ENCODE peak calls at places on chromosomes 3 and 15, in ten cellular contexts. One of them, this sample, is unnamed.

GRCh38 chr15:91183630-91184029 is 83.6 kb downstream of the SV2B start:
- DNase-seq in psoas muscle: no peak
- DNase-seq in transverse colon: no peak
- DNase-seq in thoracic aorta: no peak
- DNase-seq in IMR-90: no peak
- DNase-seq in hepatocyte: no peak
- DNase-seq in OCI-LY7: no peak
- DNase-seq in naive thymus-derived CD4-positive, alpha-beta T cell: no peak
- DNase-seq in adrenal gland: no peak
- DNase-seq in CD8-positive, alpha-beta memory T cell: no peak
- DNase-seq in this sample: no peak

GRCh38 chr3:169295912-169296311 is 367.6 kb downstream of the MECOM start:
- DNase-seq in psoas muscle: no peak
- DNase-seq in transverse colon: no peak
- DNase-seq in thoracic aorta: no peak
- DNase-seq in IMR-90: no peak
- DNase-seq in hepatocyte: no peak
- DNase-seq in OCI-LY7: peak; percentile 4
- DNase-seq in naive thymus-derived CD4-positive, alpha-beta T cell: no peak
- DNase-seq in adrenal gland: no peak
- DNase-seq in CD8-positive, alpha-beta memory T cell: no peak
- DNase-seq in this sample: no peak

GRCh38 chr3:69357196-69357595 is 28.7 kb downstream of the FRMD4B start:
- DNase-seq in psoas muscle: no peak
- DNase-seq in transverse colon: no peak
- DNase-seq in thoracic aorta: no peak
- DNase-seq in IMR-90: no peak
- DNase-seq in hepatocyte: no peak
- DNase-seq in OCI-LY7: no peak
- DNase-seq in naive thymus-derived CD4-positive, alpha-beta T cell: no peak
- DNase-seq in adrenal gland: no peak
- DNase-seq in CD8-positive, alpha-beta memory T cell: no peak
- DNase-seq in this sample: no peak

GRCh38 chr3:84165278-84165677 is 793.5 kb upstream of the CADM2 start:
- DNase-seq in psoas muscle: no peak
- DNase-seq in transverse colon: no peak
- DNase-seq in thoracic aorta: no peak
- DNase-seq in IMR-90: no peak
- DNase-seq in hepatocyte: no peak
- DNase-seq in OCI-LY7: no peak
- DNase-seq in naive thymus-derived CD4-positive, alpha-beta T cell: no peak
- DNase-seq in adrenal gland: no peak
- DNase-seq in CD8-positive, alpha-beta memory T cell: no peak
- DNase-seq in this sample: no peak

GRCh38 chr3:72134989-72135451 is 350.1 kb upstream of the PROK2 start:
- DNase-seq in psoas muscle: no peak
- DNase-seq in transverse colon: no peak
- DNase-seq in thoracic aorta: no peak
- DNase-seq in IMR-90: no peak
- DNase-seq in hepatocyte: no peak
- DNase-seq in OCI-LY7: peak; percentile 59
- DNase-seq in naive thymus-derived CD4-positive, alpha-beta T cell: no peak
- DNase-seq in adrenal gland: no peak
- DNase-seq in CD8-positive, alpha-beta memory T cell: no peak
- DNase-seq in this sample: no peak

GRCh38 chr3:10977864-10978510 is 14.6 kb upstream of the SLC6A1 start:
- DNase-seq in psoas muscle: no peak
- DNase-seq in transverse colon: no peak
- DNase-seq in thoracic aorta: no peak
- DNase-seq in IMR-90: peak; percentile 1
- DNase-seq in hepatocyte: no peak
- DNase-seq in OCI-LY7: no peak
- DNase-seq in naive thymus-derived CD4-positive, alpha-beta T cell: no peak
- DNase-seq in adrenal gland: no peak
- DNase-seq in CD8-positive, alpha-beta memory T cell: no peak
- DNase-seq in this sample: no peak

GRCh38 chr3:137770821-137771399 is 6.8 kb downstream of the SOX14 start:
- DNase-seq in psoas muscle: no peak
- DNase-seq in transverse colon: no peak
- DNase-seq in thoracic aorta: no peak
- DNase-seq in IMR-90: no peak
- DNase-seq in hepatocyte: peak; percentile 16
- DNase-seq in OCI-LY7: no peak
- DNase-seq in naive thymus-derived CD4-positive, alpha-beta T cell: peak; percentile 21
- DNase-seq in adrenal gland: no peak
- DNase-seq in CD8-positive, alpha-beta memory T cell: no peak
- DNase-seq in this sample: no peak

GRCh38 chr3:187041362-187042061 is 97.8 kb downstream of the RPL39L start:
- DNase-seq in psoas muscle: no peak
- DNase-seq in transverse colon: no peak
- DNase-seq in thoracic aorta: no peak
- DNase-seq in IMR-90: peak; percentile 54
- DNase-seq in hepatocyte: no peak
- DNase-seq in OCI-LY7: no peak
- DNase-seq in naive thymus-derived CD4-positive, alpha-beta T cell: peak; percentile 38
- DNase-seq in adrenal gland: no peak
- DNase-seq in CD8-positive, alpha-beta memory T cell: peak; percentile 21
- DNase-seq in this sample: no peak

GRCh38 chr3:99825239-99825638 is 7.6 kb downstream of the CMSS1 start:
- DNase-seq in psoas muscle: no peak
- DNase-seq in transverse colon: no peak
- DNase-seq in thoracic aorta: no peak
- DNase-seq in IMR-90: peak; percentile 31
- DNase-seq in hepatocyte: no peak
- DNase-seq in OCI-LY7: no peak
- DNase-seq in naive thymus-derived CD4-positive, alpha-beta T cell: no peak
- DNase-seq in adrenal gland: no peak
- DNase-seq in CD8-positive, alpha-beta memory T cell: no peak
- DNase-seq in this sample: no peak

GRCh38 chr3:176041812-176042211 is 1155.5 kb downstream of the TBL1XR1 start:
- DNase-seq in psoas muscle: no peak
- DNase-seq in transverse colon: no peak
- DNase-seq in thoracic aorta: no peak
- DNase-seq in IMR-90: peak; percentile 56
- DNase-seq in hepatocyte: no peak
- DNase-seq in OCI-LY7: no peak
- DNase-seq in naive thymus-derived CD4-positive, alpha-beta T cell: no peak
- DNase-seq in adrenal gland: no peak
- DNase-seq in CD8-positive, alpha-beta memory T cell: no peak
- DNase-seq in this sample: no peak

GRCh38 chr3:131960324-131960723 is 74.5 kb downstream of the CPNE4 start:
- DNase-seq in psoas muscle: no peak
- DNase-seq in transverse colon: no peak
- DNase-seq in thoracic aorta: no peak
- DNase-seq in IMR-90: peak; percentile 15
- DNase-seq in hepatocyte: peak; percentile 28
- DNase-seq in OCI-LY7: no peak
- DNase-seq in naive thymus-derived CD4-positive, alpha-beta T cell: no peak
- DNase-seq in adrenal gland: peak; percentile 27
- DNase-seq in CD8-positive, alpha-beta memory T cell: no peak
- DNase-seq in this sample: no peak

GRCh38 chr3:39190281-39191025 is 1.9 kb downstream of the XIRP1 start:
- DNase-seq in psoas muscle: no peak
- DNase-seq in transverse colon: no peak
- DNase-seq in thoracic aorta: no peak
- DNase-seq in IMR-90: no peak
- DNase-seq in hepatocyte: no peak
- DNase-seq in OCI-LY7: no peak
- DNase-seq in naive thymus-derived CD4-positive, alpha-beta T cell: no peak
- DNase-seq in adrenal gland: no peak
- DNase-seq in CD8-positive, alpha-beta memory T cell: no peak
- DNase-seq in this sample: no peak

GRCh38 chr3:39191773-39192172 is 622 bp downstream of the XIRP1 start:
- DNase-seq in psoas muscle: no peak
- DNase-seq in transverse colon: no peak
- DNase-seq in thoracic aorta: no peak
- DNase-seq in IMR-90: no peak
- DNase-seq in hepatocyte: no peak
- DNase-seq in OCI-LY7: no peak
- DNase-seq in naive thymus-derived CD4-positive, alpha-beta T cell: no peak
- DNase-seq in adrenal gland: no peak
- DNase-seq in CD8-positive, alpha-beta memory T cell: no peak
- DNase-seq in this sample: no peak

GRCh38 chr3:39191103-39191502 is 1.3 kb downstream of the XIRP1 start:
- DNase-seq in psoas muscle: no peak
- DNase-seq in transverse colon: no peak
- DNase-seq in thoracic aorta: no peak
- DNase-seq in IMR-90: no peak
- DNase-seq in hepatocyte: no peak
- DNase-seq in OCI-LY7: peak; percentile 32
- DNase-seq in naive thymus-derived CD4-positive, alpha-beta T cell: no peak
- DNase-seq in adrenal gland: no peak
- DNase-seq in CD8-positive, alpha-beta memory T cell: no peak
- DNase-seq in this sample: no peak

GRCh38 chr3:39193391-39193790 is 996 bp upstream of the XIRP1 start:
- DNase-seq in psoas muscle: peak; percentile 67
- DNase-seq in transverse colon: no peak
- DNase-seq in thoracic aorta: no peak
- DNase-seq in IMR-90: peak; percentile 37
- DNase-seq in hepatocyte: no peak
- DNase-seq in OCI-LY7: no peak
- DNase-seq in naive thymus-derived CD4-positive, alpha-beta T cell: no peak
- DNase-seq in adrenal gland: no peak
- DNase-seq in CD8-positive, alpha-beta memory T cell: no peak
- DNase-seq in this sample: peak; percentile 79

GRCh38 chr3:39192490-39193092 is at the start of gene XIRP1:
- DNase-seq in psoas muscle: peak; percentile 66
- DNase-seq in transverse colon: no peak
- DNase-seq in thoracic aorta: no peak
- DNase-seq in IMR-90: peak; percentile 33
- DNase-seq in hepatocyte: no peak
- DNase-seq in OCI-LY7: no peak
- DNase-seq in naive thymus-derived CD4-positive, alpha-beta T cell: no peak
- DNase-seq in adrenal gland: no peak
- DNase-seq in CD8-positive, alpha-beta memory T cell: no peak
- DNase-seq in this sample: peak; percentile 69
- H3K4me3 ChIP-seq in psoas muscle: peak within 1 kb of the TSS; percentile 75
- H3K4me3 ChIP-seq in transverse colon: no peak within 1 kb of the TSS
- H3K4me3 ChIP-seq in thoracic aorta: no peak within 1 kb of the TSS
- H3K4me3 ChIP-seq in IMR-90: no peak within 1 kb of the TSS
- H3K4me3 ChIP-seq in hepatocyte: no peak within 1 kb of the TSS
- H3K4me3 ChIP-seq in OCI-LY7: no peak within 1 kb of the TSS
- H3K4me3 ChIP-seq in naive thymus-derived CD4-positive, alpha-beta T cell: no peak within 1 kb of the TSS
- H3K4me3 ChIP-seq in adrenal gland: no peak within 1 kb of the TSS
- H3K4me3 ChIP-seq in CD8-positive, alpha-beta memory T cell: no peak within 1 kb of the TSS
- H3K4me3 ChIP-seq in this sample: peak within 1 kb of the TSS; percentile 69

DNA sequence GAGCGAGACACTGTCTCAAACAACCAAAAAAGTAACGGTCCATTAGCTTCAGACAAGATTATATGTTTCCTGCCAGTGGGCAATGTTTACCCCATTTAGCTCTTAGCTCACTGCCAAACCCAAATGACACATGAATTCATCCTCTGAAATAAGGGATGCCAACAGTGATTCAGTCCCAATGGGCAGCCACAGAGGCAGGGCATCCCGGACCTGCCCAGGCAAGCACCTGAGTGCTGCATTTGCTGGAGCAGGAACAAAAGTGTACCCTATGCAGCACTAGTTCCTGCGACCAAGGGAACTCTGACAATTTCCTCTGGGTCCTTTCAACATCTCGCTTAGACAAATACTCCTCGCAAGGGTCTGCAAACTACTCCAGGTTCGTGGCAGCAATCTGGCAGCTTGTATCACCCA is 8.0 kb downstream of the IP6K2 start:
- DNase-seq in psoas muscle: no peak
- DNase-seq in transverse colon: no peak
- DNase-seq in thoracic aorta: no peak
- DNase-seq in IMR-90: no peak
- DNase-seq in hepatocyte: no peak
- DNase-seq in OCI-LY7: no peak
- DNase-seq in naive thymus-derived CD4-positive, alpha-beta T cell: no peak
- DNase-seq in adrenal gland: no peak
- DNase-seq in CD8-positive, alpha-beta memory T cell: no peak
- DNase-seq in this sample: no peak
- H3K36me3 ChIP-seq in psoas muscle: no peaks in the 10 kb centered on the region
- H3K36me3 ChIP-seq in transverse colon: no peaks in the 10 kb centered on the region
- H3K36me3 ChIP-seq in thoracic aorta: peaks cover 18% of the 10 kb centered on the region
- H3K36me3 ChIP-seq in IMR-90: peaks cover 44% of the 10 kb centered on the region
- H3K36me3 ChIP-seq in hepatocyte: no peaks in the 10 kb centered on the region
- H3K36me3 ChIP-seq in OCI-LY7: peaks cover 85% of the 10 kb centered on the region
- H3K36me3 ChIP-seq in naive thymus-derived CD4-positive, alpha-beta T cell: peaks cover 2% of the 10 kb centered on the region
- H3K36me3 ChIP-seq in adrenal gland: peaks cover 59% of the 10 kb centered on the region
- H3K36me3 ChIP-seq in CD8-positive, alpha-beta memory T cell: peaks cover 27% of the 10 kb centered on the region
- H3K36me3 ChIP-seq in this sample: peaks cover 92% of the 10 kb centered on the region

GRCh38 chr3:50609743-50610085 is 1.9 kb downstream of the CISH start:
- DNase-seq in psoas muscle: no peak
- DNase-seq in transverse colon: no peak
- DNase-seq in thoracic aorta: no peak
- DNase-seq in IMR-90: no peak
- DNase-seq in hepatocyte: no peak
- DNase-seq in OCI-LY7: no peak
- DNase-seq in naive thymus-derived CD4-positive, alpha-beta T cell: no peak
- DNase-seq in adrenal gland: no peak
- DNase-seq in CD8-positive, alpha-beta memory T cell: no peak
- DNase-seq in this sample: no peak
- H3K4me3 ChIP-seq in psoas muscle: peak overlapping the region; percentile 89
- H3K4me3 ChIP-seq in transverse colon: peak overlapping the region; percentile 75
- H3K4me3 ChIP-seq in thoracic aorta: peak overlapping the region; percentile 92
- H3K4me3 ChIP-seq in IMR-90: no peak overlapping the region
- H3K4me3 ChIP-seq in hepatocyte: no peak overlapping the region
- H3K4me3 ChIP-seq in OCI-LY7: no peak overlapping the region
- H3K4me3 ChIP-seq in naive thymus-derived CD4-positive, alpha-beta T cell: peak overlapping the region; percentile 93
- H3K4me3 ChIP-seq in adrenal gland: no peak overlapping the region
- H3K4me3 ChIP-seq in CD8-positive, alpha-beta memory T cell: peak overlapping the region; percentile 98
- H3K4me3 ChIP-seq in this sample: peak overlapping the region; percentile 61

GRCh38 chr15:78715439-78715838 is 74.4 kb upstream of the CHRNB4 start:
- DNase-seq in psoas muscle: no peak
- DNase-seq in transverse colon: no peak
- DNase-seq in thoracic aorta: no peak
- DNase-seq in IMR-90: no peak
- DNase-seq in hepatocyte: no peak
- DNase-seq in OCI-LY7: no peak
- DNase-seq in naive thymus-derived CD4-positive, alpha-beta T cell: no peak
- DNase-seq in adrenal gland: no peak
- DNase-seq in CD8-positive, alpha-beta memory T cell: no peak
- DNase-seq in this sample: no peak

GRCh38 chr15:78716651-78717050 is 75.6 kb upstream of the CHRNB4 start:
- DNase-seq in psoas muscle: no peak
- DNase-seq in transverse colon: no peak
- DNase-seq in thoracic aorta: no peak
- DNase-seq in IMR-90: peak; percentile 16
- DNase-seq in hepatocyte: no peak
- DNase-seq in OCI-LY7: no peak
- DNase-seq in naive thymus-derived CD4-positive, alpha-beta T cell: no peak
- DNase-seq in adrenal gland: no peak
- DNase-seq in CD8-positive, alpha-beta memory T cell: no peak
- DNase-seq in this sample: no peak

GRCh38 chr15:78718257-78718656 is 77.2 kb upstream of the CHRNB4 start:
- DNase-seq in psoas muscle: no peak
- DNase-seq in transverse colon: no peak
- DNase-seq in thoracic aorta: no peak
- DNase-seq in IMR-90: no peak
- DNase-seq in hepatocyte: no peak
- DNase-seq in OCI-LY7: no peak
- DNase-seq in naive thymus-derived CD4-positive, alpha-beta T cell: no peak
- DNase-seq in adrenal gland: no peak
- DNase-seq in CD8-positive, alpha-beta memory T cell: no peak
- DNase-seq in this sample: no peak

GRCh38 chr15:78714890-78715289 is 73.9 kb upstream of the CHRNB4 start:
- DNase-seq in psoas muscle: no peak
- DNase-seq in transverse colon: no peak
- DNase-seq in thoracic aorta: no peak
- DNase-seq in IMR-90: no peak
- DNase-seq in hepatocyte: no peak
- DNase-seq in OCI-LY7: peak; percentile 46
- DNase-seq in naive thymus-derived CD4-positive, alpha-beta T cell: no peak
- DNase-seq in adrenal gland: no peak
- DNase-seq in CD8-positive, alpha-beta memory T cell: no peak
- DNase-seq in this sample: no peak

GRCh38 chr15:78715930-78716329 is 74.9 kb upstream of the CHRNB4 start:
- DNase-seq in psoas muscle: no peak
- DNase-seq in transverse colon: no peak
- DNase-seq in thoracic aorta: no peak
- DNase-seq in IMR-90: peak; percentile 82
- DNase-seq in hepatocyte: no peak
- DNase-seq in OCI-LY7: no peak
- DNase-seq in naive thymus-derived CD4-positive, alpha-beta T cell: no peak
- DNase-seq in adrenal gland: no peak
- DNase-seq in CD8-positive, alpha-beta memory T cell: no peak
- DNase-seq in this sample: no peak
- H3K36me3 ChIP-seq in psoas muscle: no peaks in the 10 kb centered on the region
- H3K36me3 ChIP-seq in transverse colon: no peaks in the 10 kb centered on the region
- H3K36me3 ChIP-seq in thoracic aorta: no peaks in the 10 kb centered on the region
- H3K36me3 ChIP-seq in IMR-90: no peaks in the 10 kb centered on the region
- H3K36me3 ChIP-seq in hepatocyte: no peaks in the 10 kb centered on the region
- H3K36me3 ChIP-seq in OCI-LY7: no peaks in the 10 kb centered on the region
- H3K36me3 ChIP-seq in naive thymus-derived CD4-positive, alpha-beta T cell: no peaks in the 10 kb centered on the region
- H3K36me3 ChIP-seq in adrenal gland: no peaks in the 10 kb centered on the region
- H3K36me3 ChIP-seq in CD8-positive, alpha-beta memory T cell: no peaks in the 10 kb centered on the region
- H3K36me3 ChIP-seq in this sample: no peaks in the 10 kb centered on the region